ENCODE peak calls at places on chromosomes 16 and 17, in nine cellular contexts. F, X, H, W, M, P, U, L and E are unnamed samples.

GRCh38 chr16:67773569-67774456 is 32.5 kb downstream of the RANBP10 start:
- DNase-seq in F (no peak), X (no peak), H (no peak), W (no peak), M (no peak), P (no peak), U (no peak), L (no peak), E (no peak)

GRCh38 chr17:63704259-63704576 is 4.3 kb upstream of the LIMD2 start:
- DNase-seq in F (no peak), X (no peak), H (no peak), W (no peak), M (no peak), P (no peak), U (no peak), L (no peak), E (no peak)

GRCh38 chr17:73695035-73695738 is 50.9 kb upstream of the SDK2 start:
- DNase-seq in F (no peak), X (no peak), H (no peak), W (no peak), M (no peak), P (no peak), U (no peak), L (no peak), E (no peak)

GRCh38 chr16:52496051-52496876 is 50.7 kb downstream of the TOX3 start:
- DNase-seq in F (no peak), X (no peak), H (no peak), W (no peak), M (no peak), P (peak; percentile 73), U (no peak), L (no peak), E (peak; percentile 2)

GRCh38 chr16:73710526-73710925 is 586.1 kb upstream of the PSMD7 start:
- DNase-seq in F (no peak), X (no peak), H (no peak), W (no peak), M (no peak), P (no peak), U (no peak), L (peak; percentile 12), E (no peak)

GRCh38 chr17:16352303-16352837 is 899 bp downstream of the CENPV start:
- DNase-seq in F (peak; percentile 40), X (peak; percentile 14), H (peak; percentile 78), W (peak; percentile 77), M (peak; percentile 26), P (peak; percentile 83), U (peak; percentile 60), L (peak; percentile 85), E (peak; percentile 93)

GRCh38 chr17:14381606-14382005 is 80.7 kb downstream of the HS3ST3B1 start:
- DNase-seq in F (no peak), X (no peak), H (no peak), W (no peak), M (no peak), P (no peak), U (no peak), L (no peak), E (peak; percentile 99)

GRCh38 chr16:4389051-4389955 is 17.7 kb downstream of the VASN start:
- DNase-seq in F (no peak), X (no peak), H (no peak), W (no peak), M (no peak), P (no peak), U (no peak), L (peak; percentile 25), E (no peak)

GRCh38 chr16:65945485-65945884 is 421.0 kb upstream of the CDH5 start:
- DNase-seq in F (no peak), X (no peak), H (no peak), W (no peak), M (no peak), P (no peak), U (no peak), L (no peak), E (no peak)